ENCODE peak calls at places on chromosomes 2 and 18, in seven cellular contexts. C is colonic mucosa, Y is thoracic aorta, D is body of pancreas, E is pancreas, Z is MM.1S, Q is tibial nerve. T is an unnamed sample. For H3K9me3, the result is how much of the 10 kb centered on the place peaks cover.

GRCh38 chr2:101064868-101065549 is 62.9 kb downstream of the RPL31 start:
- DNase-seq in C (no peak), Y (no peak), D (peak), E (no peak), Z (no peak), Q (no peak), T (no peak)

GRCh38 chr2:241052677-241053360 is 49.3 kb downstream of the MTERF4 start:
- DNase-seq in C (peak), Y (no peak), D (no peak), E (no peak), Z (no peak), Q (no peak), T (no peak)

GRCh38 chr2:173291412-173291811 is 63.3 kb upstream of the CDCA7 start:
- DNase-seq in C (no peak), Y (no peak), D (no peak), E (no peak), Z (no peak), Q (no peak), T (no peak)

GRCh38 chr2:171711351-171711750 is 24.1 kb downstream of the DYNC1I2 start:
- DNase-seq in C (no peak), Y (no peak), D (no peak), E (no peak), Z (no peak), Q (no peak), T (no peak)

GRCh38 chr2:220857371-220857770 is 714.7 kb downstream of the EPHA4 start:
- DNase-seq in C (no peak), Y (no peak), D (no peak), E (no peak), Z (no peak), Q (no peak), T (no peak)

GRCh38 chr2:127622561-127623387 is 23.2 kb upstream of the GPR17 start:
- DNase-seq in C (no peak), Y (no peak), D (peak), E (peak), Z (no peak), Q (peak), T (no peak)

GRCh38 chr18:4125246-4125938 is 329.7 kb downstream of the DLGAP1 start:
- DNase-seq in C (no peak), Y (no peak), D (no peak), E (no peak), Z (peak), Q (no peak), T (no peak)

GRCh38 chr2:181183878-181184553 is 203.6 kb downstream of the UBE2E3 start:
- DNase-seq in C (no peak), Y (no peak), D (no peak), E (no peak), Z (peak), Q (no peak), T (no peak)

GRCh38 chr2:239319261-239319661 is 81.6 kb downstream of the HDAC4 start:
- DNase-seq in C (peak), Y (no peak), D (peak), E (peak), Z (peak), Q (no peak), T (no peak)

GRCh38 chr2:54206596-54206995 is 49.4 kb downstream of the TSPYL6 start:
- DNase-seq in C (no peak), Y (no peak), D (no peak), E (no peak), Z (peak), Q (no peak), T (no peak)

GRCh38 chr2:241378816-241379215 is 22.7 kb downstream of the FARP2 start:
- DNase-seq in C (no peak), Y (no peak), D (no peak), E (no peak), Z (peak), Q (no peak), T (no peak)

GRCh38 chr2:117940436-117940835 is 73.4 kb downstream of the CCDC93 start:
- DNase-seq in C (no peak), Y (no peak), D (no peak), E (no peak), Z (no peak), Q (no peak), T (no peak)

GRCh38 chr2:62029910-62030309 is 124.4 kb downstream of the COMMD1 start:
- DNase-seq in C (no peak), Y (no peak), D (no peak), E (no peak), Z (no peak), Q (no peak), T (no peak)

GRCh38 chr2:220219371-220219770 is 591.9 kb downstream of the SLC4A3 start:
- DNase-seq in C (no peak), Y (no peak), D (no peak), E (no peak), Z (no peak), Q (no peak), T (no peak)

GRCh38 chr2:60549250-60550150 is 4.0 kb downstream of the BCL11A start:
- DNase-seq in C (peak), Y (no peak), D (peak), E (peak), Z (peak), Q (no peak), T (no peak)

GRCh38 chr2:11980809-11981208 is 234.4 kb downstream of the LPIN1 start:
- DNase-seq in C (no peak), Y (no peak), D (peak), E (peak), Z (no peak), Q (no peak), T (no peak)

DNA sequence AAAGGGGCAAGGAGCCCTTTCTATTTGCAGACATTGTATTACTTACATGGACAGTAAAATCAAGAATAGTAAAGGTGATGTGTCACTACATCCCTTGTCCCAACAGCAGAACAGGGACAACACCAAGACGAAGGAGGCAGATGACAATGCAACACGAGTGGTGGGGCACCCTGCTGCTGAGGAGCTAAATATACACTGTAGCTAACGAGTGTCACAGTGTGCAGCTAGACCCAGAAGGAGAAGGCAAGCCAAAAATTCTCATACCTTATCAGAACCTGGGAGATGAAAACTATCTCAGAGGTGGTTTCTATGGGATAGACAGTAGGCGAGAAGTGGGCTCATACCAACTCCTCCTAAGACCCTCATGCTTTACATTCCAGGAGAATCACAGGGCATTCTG is 518.4 kb upstream of the LRRTM1 start:
- DNase-seq in C (no peak), Y (no peak), D (no peak), E (no peak), Z (no peak), Q (no peak), T (no peak)
- H3K9me3 ChIP-seq in C (under half), Y (under half), D (under half), E (under half), Z (under half), Q (under half), T (under half)

DNA sequence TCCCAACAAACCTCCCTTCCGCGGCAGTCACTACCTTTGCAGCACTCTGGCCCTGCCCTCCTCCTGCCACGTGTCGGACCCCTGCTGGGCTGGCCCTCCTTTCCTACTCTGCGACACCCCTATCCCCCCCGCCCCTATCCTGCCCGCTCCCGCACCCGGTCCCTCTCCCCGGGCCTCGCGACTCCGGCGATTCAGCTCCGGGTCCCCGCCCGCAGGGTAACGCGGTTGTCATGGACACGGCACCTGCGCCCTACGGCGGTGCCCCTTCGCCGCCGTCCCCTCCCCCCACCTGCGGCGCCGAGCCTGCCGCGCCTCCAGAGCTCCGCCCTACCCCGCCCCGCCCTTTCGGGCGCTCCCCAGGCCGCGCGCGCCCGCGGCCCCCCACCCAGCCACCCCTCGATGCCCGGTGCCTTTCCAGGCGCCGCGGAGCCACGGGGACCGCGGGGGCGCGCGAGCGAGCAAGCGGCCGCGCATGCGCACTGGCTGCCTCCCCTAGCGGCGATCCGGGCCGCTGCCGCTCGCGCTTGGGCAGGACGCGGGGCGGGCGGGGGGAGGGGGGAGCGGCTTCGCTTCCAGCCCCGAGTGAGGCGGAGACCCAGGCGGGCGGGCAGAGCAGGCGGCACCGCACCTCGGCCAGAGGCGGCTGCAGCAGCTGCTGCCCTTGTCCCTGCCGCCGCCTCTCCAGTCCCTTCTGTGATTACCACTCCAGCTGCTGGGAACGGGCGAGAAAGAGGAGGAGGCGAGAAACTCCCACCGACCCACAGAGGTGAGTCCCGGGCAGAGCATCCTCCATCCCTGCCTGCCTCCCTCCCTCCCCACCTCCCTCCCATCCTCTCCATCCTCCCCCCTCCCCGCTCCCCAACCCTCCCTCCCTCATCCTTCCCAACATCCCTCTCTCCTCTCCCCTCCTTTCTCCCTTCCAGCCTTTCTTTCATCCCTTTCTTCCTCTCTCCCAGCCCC is at the start of gene CTNNA2:
- DNase-seq in C (peak), Y (no peak), D (peak), E (peak), Z (peak), Q (no peak), T (no peak)
- TF ChIP-seq CTCF in C (no peak), Y (no peak), D (peak), E (peak), Z (no peak), Q (no peak), T (no peak)

GRCh38 chr2:44822174-44822573 is 119.3 kb upstream of the SIX3 start:
- DNase-seq in C (no peak), Y (no peak), D (no peak), E (no peak), Z (no peak), Q (no peak), T (no peak)
- H3K27ac ChIP-seq in C (no peak), Y (no peak), D (no peak), E (no peak), Z (no peak), Q (no peak), T (no peak)

DNA sequence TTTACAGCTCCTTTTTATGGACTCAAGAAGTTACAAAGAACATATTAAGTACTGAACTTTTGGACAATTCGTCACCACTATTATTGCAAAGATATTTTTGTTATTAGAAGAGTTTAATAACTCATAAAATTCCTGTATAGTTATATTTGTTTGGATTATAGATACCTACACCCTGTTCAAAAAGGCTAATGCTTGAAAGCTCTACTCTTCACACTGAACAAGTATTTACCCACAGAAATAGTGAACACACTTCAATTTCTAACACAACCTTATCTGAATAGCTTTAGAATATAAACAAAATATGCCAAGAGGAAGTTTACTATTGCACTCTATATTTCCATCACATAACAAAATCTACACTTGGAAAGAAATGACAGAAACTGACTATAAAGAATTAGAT is 658.6 kb upstream of the CNTNAP5 start:
- DNase-seq in C (no peak), Y (no peak), D (no peak), E (no peak), Z (no peak), Q (no peak), T (no peak)
- H3K9me3 ChIP-seq in C (under half), Y (under half), D (under half), E (under half), Z (under half), Q (under half), T (under half)

GRCh38 chr2:70258532-70258875 is 567 bp downstream of the PCYOX1 start:
- DNase-seq in C (peak), Y (no peak), D (peak), E (peak), Z (peak), Q (peak), T (no peak)

GRCh38 chr2:70255637-70256314 is 2.2 kb upstream of the PCYOX1 start:
- DNase-seq in C (no peak), Y (no peak), D (no peak), E (no peak), Z (no peak), Q (no peak), T (no peak)

DNA sequence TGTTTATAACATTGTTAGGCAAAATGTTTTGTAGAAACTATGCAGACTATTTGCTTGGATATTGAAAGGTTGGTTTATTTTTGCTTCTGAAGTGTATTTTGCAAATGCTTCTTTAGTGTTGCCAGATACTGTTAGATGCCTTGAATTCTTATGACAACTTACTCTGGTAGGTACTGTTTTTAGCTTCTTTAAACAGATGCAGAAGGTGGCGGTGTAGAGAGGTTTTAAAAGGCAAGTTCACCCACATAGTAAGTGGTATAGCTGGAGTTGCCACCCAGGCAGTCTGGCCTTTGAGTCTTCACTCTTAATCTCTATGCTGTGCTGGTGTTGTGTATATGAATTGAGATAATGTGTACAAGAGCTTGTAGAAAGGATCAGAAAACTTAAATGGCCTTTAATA is 3.6 kb downstream of the PCYOX1 start:
- DNase-seq in C (no peak), Y (no peak), D (no peak), E (no peak), Z (no peak), Q (no peak), T (no peak)
- TF ChIP-seq CTCF in C (no peak), Y (no peak), D (no peak), E (no peak), Z (no peak), Q (no peak), T (no peak)

GRCh38 chr2:99481527-99481926 is 8.3 kb downstream of the REV1 start:
- DNase-seq in C (no peak), Y (no peak), D (no peak), E (no peak), Z (no peak), Q (no peak), T (no peak)

GRCh38 chr2:99481941-99482340 is 7.9 kb downstream of the REV1 start:
- DNase-seq in C (no peak), Y (no peak), D (peak), E (no peak), Z (no peak), Q (no peak), T (no peak)

GRCh38 chr2:99478632-99479031 is 11.2 kb downstream of the REV1 start:
- DNase-seq in C (no peak), Y (no peak), D (no peak), E (no peak), Z (no peak), Q (no peak), T (no peak)

GRCh38 chr2:99477054-99477453 is 12.8 kb downstream of the REV1 start:
- DNase-seq in C (no peak), Y (no peak), D (no peak), E (no peak), Z (no peak), Q (no peak), T (no peak)

GRCh38 chr2:99480390-99480789 is 9.4 kb downstream of the REV1 start:
- DNase-seq in C (no peak), Y (no peak), D (no peak), E (no peak), Z (no peak), Q (no peak), T (no peak)
- H3K27ac ChIP-seq in C (no peak), Y (no peak), D (no peak), E (no peak), Z (no peak), Q (no peak), T (no peak)

GRCh38 chr2:135072125-135072997 is 20.3 kb downstream of the RAB3GAP1 start:
- DNase-seq in C (no peak), Y (no peak), D (no peak), E (no peak), Z (no peak), Q (no peak), T (no peak)

GRCh38 chr2:135064149-135064548 is 12.1 kb downstream of the RAB3GAP1 start:
- DNase-seq in C (no peak), Y (no peak), D (no peak), E (no peak), Z (no peak), Q (no peak), T (no peak)

GRCh38 chr2:135063210-135063609 is 11.1 kb downstream of the RAB3GAP1 start:
- DNase-seq in C (no peak), Y (no peak), D (no peak), E (no peak), Z (no peak), Q (no peak), T (no peak)

DNA sequence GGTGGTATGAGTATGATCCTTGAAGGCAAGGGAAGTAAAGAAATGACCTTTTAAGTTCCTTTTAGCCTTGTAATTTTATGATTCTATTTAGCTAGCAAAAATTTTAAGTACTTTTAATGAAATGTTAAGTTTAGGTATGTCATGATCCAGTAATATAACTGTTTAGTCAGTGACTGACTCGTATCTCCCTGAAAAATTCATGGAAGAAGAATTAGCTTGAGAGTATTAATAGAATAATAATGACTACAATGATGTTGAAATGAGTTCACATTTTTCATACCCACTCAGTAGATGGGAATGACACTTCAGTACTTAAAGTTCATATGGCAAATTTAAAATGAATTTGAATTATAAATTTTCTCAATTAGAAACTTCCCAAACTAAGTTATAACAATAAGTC is 14.6 kb downstream of the RAB3GAP1 start:
- DNase-seq in C (no peak), Y (no peak), D (no peak), E (no peak), Z (no peak), Q (no peak), T (no peak)
- H3K9me3 ChIP-seq in C (under half), Y (under half), D (under half), E (under half), Z (under half), Q (under half), T (under half)

DNA sequence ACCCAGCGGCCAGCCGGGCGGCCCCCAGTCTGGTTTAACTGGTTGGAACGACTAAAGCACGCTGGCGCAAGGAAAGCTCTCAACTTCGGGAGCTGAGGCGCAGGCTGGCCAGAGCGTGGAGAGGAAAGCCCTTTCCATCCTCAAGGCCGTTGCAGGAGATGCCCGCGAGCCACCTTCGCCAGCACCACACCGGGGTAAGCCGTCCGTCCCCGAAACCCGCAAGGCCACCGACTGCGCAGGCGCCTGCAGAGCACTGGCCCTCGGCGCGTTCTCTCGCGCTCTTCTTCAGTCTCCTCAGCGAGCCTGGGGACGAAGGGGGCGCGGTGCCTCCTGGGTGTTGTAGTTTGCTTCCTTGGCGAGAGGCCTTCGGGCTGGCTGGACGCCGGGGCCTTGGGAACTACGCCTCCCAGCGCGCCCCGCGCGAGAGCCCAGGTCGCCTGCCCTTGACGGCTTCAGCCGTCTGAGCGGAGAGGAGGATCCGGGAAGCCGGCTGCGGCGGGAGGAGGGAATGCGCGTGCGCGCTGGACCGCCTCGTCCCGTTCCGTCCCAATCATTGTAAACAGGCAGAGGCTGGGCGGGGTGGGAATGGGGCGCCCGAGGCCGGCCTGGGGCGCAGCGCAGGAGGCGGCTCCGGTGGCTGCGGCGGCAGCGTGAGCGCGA is at the start of gene RALBP1:
- DNase-seq in C (peak), Y (peak), D (peak), E (peak), Z (peak), Q (peak), T (peak)
- TF ChIP-seq CTCF in C (no peak), Y (no peak), D (no peak), E (no peak), Z (no peak), Q (no peak), T (no peak)

T was measured in CD8-positive, alpha-beta T cell.